ENCODE peak calls at places on chromosomes 5 and 9, in ten cellular contexts. V, R, G, K, Y, S, N, L, W and T are unnamed samples.

GRCh38 chr5:96093340-96093739 is 131.7 kb upstream of the ELL2 start:
- DNase-seq in V (no peak), R (no peak), G (no peak), K (no peak), Y (no peak), S (no peak), N (no peak), L (no peak), W (no peak), T (no peak)

GRCh38 chr9:137487454-137488329 is 28.6 kb upstream of the NSMF start:
- DNase-seq in V (no peak), R (no peak), G (no peak), K (peak), Y (no peak), S (no peak), N (no peak), L (peak), W (no peak), T (no peak)

GRCh38 chr5:111461261-111461671 is 51.1 kb downstream of the STARD4 start:
- DNase-seq in V (no peak), R (peak), G (no peak), K (no peak), Y (no peak), S (peak), N (peak), L (peak), W (peak), T (peak)

GRCh38 chr9:20353931-20354652 is 268.2 kb downstream of the MLLT3 start:
- DNase-seq in V (no peak), R (peak), G (peak), K (no peak), Y (no peak), S (no peak), N (no peak), L (peak), W (no peak), T (no peak)

GRCh38 chr5:137666109-137666850 is 69.6 kb downstream of the KLHL3 start:
- DNase-seq in V (no peak), R (peak), G (peak), K (no peak), Y (no peak), S (no peak), N (no peak), L (peak), W (no peak), T (no peak)

GRCh38 chr5:150431048-150431447 is 18.3 kb upstream of the CD74 start:
- DNase-seq in V (no peak), R (no peak), G (no peak), K (no peak), Y (no peak), S (no peak), N (no peak), L (no peak), W (no peak), T (no peak)

GRCh38 chr5:41794478-41794877 is 75.7 kb downstream of the OXCT1 start:
- DNase-seq in V (no peak), R (peak), G (no peak), K (no peak), Y (no peak), S (no peak), N (no peak), L (peak), W (peak), T (no peak)

GRCh38 chr5:113034182-113034773 is 57.7 kb downstream of the DCP2 start:
- DNase-seq in V (no peak), R (peak), G (no peak), K (no peak), Y (peak), S (no peak), N (no peak), L (peak), W (no peak), T (no peak)

GRCh38 chr5:51997908-51998307 is 614.7 kb downstream of the ISL1 start:
- DNase-seq in V (no peak), R (no peak), G (no peak), K (no peak), Y (no peak), S (no peak), N (no peak), L (no peak), W (no peak), T (no peak)

GRCh38 chr5:178284095-178284675 is 51.6 kb upstream of the PHYKPL start:
- DNase-seq in V (no peak), R (no peak), G (peak), K (no peak), Y (no peak), S (peak), N (no peak), L (peak), W (peak), T (no peak)

GRCh38 chr5:171264842-171265241 is 44.2 kb upstream of the TLX3 start:
- DNase-seq in V (no peak), R (no peak), G (no peak), K (no peak), Y (no peak), S (no peak), N (no peak), L (no peak), W (no peak), T (no peak)

GRCh38 chr9:130669965-130670364 is 5.6 kb downstream of the PRDM12 start:
- DNase-seq in V (no peak), R (no peak), G (no peak), K (no peak), Y (no peak), S (no peak), N (no peak), L (no peak), W (no peak), T (no peak)

GRCh38 chr5:160657622-160658458 is 194.2 kb downstream of the ATP10B start:
- DNase-seq in V (no peak), R (no peak), G (no peak), K (no peak), Y (no peak), S (no peak), N (no peak), L (no peak), W (no peak), T (no peak)

GRCh38 chr9:101119206-101119819 is 90.8 kb downstream of the PLPPR1 start:
- DNase-seq in V (peak), R (no peak), G (peak), K (peak), Y (peak), S (peak), N (peak), L (peak), W (peak), T (peak)

GRCh38 chr9:105050296-105050695 is 122.3 kb upstream of the ABCA1 start:
- DNase-seq in V (no peak), R (no peak), G (no peak), K (no peak), Y (no peak), S (no peak), N (no peak), L (no peak), W (no peak), T (no peak)
- TF ChIP-seq CTCF in V (no peak), R (no peak), G (no peak), K (no peak), Y (no peak), S (no peak), N (no peak), L (no peak), W (no peak), T (no peak)

GRCh38 chr5:133819977-133820471 is 148.4 kb downstream of the C5orf15 start:
- DNase-seq in V (no peak), R (no peak), G (no peak), K (no peak), Y (no peak), S (no peak), N (peak), L (no peak), W (no peak), T (no peak)
- TF ChIP-seq CTCF in V (no peak), R (no peak), G (no peak), K (no peak), Y (no peak), S (no peak), N (no peak), L (no peak), W (no peak), T (no peak)

GRCh38 chr5:90602681-90603080 is 44.1 kb downstream of the ADGRV1 start:
- DNase-seq in V (no peak), R (no peak), G (peak), K (no peak), Y (no peak), S (no peak), N (no peak), L (no peak), W (no peak), T (no peak)

GRCh38 chr5:90606539-90606938 is 47.9 kb downstream of the ADGRV1 start:
- DNase-seq in V (no peak), R (no peak), G (peak), K (no peak), Y (no peak), S (no peak), N (no peak), L (no peak), W (peak), T (no peak)
- TF ChIP-seq CTCF in V (no peak), R (peak), G (peak), K (no peak), Y (no peak), S (peak), N (no peak), L (peak), W (no peak), T (peak)

DNA sequence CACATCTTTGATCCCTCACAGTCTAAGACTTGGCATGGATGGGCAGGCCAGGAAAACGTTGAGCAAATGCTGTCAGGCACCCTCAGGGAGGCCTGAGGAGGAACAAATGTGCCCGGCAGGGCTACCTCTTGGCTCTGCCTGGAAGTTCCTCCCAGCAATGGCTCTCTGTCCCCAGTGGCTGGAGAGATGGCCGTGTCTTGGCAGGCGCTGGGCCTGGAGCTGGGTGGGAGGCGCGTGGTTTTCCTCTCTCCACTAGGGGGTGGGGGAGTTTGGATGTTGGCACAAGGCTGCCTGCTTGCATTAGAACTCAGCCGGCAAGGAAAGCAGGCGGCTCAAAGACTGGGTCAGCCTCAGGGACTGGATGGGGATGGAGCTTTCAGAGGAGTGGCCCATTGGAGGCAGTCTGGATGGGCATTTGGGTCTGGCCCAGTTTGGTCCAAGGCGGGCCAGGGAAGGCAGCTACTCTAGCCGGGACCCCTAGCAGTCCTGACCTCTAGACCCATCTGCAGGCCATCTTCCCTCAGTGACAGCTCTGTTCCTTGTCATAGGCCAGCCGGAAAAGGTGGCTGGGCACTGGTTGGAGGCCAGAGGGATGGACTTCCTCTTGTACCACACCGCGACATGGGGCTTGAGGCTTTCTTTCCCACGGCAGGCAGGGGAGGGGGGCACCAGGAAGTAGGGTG is 68.2 kb upstream of the STC2 start:
- DNase-seq in V (no peak), R (no peak), G (no peak), K (no peak), Y (no peak), S (peak), N (peak), L (peak), W (peak), T (peak)
- TF ChIP-seq CTCF in V (no peak), R (peak), G (no peak), K (no peak), Y (no peak), S (no peak), N (peak), L (peak), W (peak), T (peak)

GRCh38 chr5:141758316-141758965 is 76.4 kb upstream of the ARAP3 start:
- DNase-seq in V (no peak), R (no peak), G (no peak), K (no peak), Y (no peak), S (peak), N (peak), L (no peak), W (no peak), T (no peak)

GRCh38 chr5:141760193-141760592 is 78.2 kb upstream of the ARAP3 start:
- DNase-seq in V (no peak), R (no peak), G (no peak), K (no peak), Y (no peak), S (no peak), N (no peak), L (no peak), W (peak), T (no peak)

GRCh38 chr5:141753971-141754713 is 72.1 kb upstream of the ARAP3 start:
- DNase-seq in V (no peak), R (no peak), G (peak), K (no peak), Y (no peak), S (peak), N (peak), L (peak), W (peak), T (peak)

GRCh38 chr5:141756196-141756595 is 74.2 kb upstream of the ARAP3 start:
- DNase-seq in V (no peak), R (no peak), G (no peak), K (peak), Y (no peak), S (no peak), N (no peak), L (no peak), W (no peak), T (no peak)

DNA sequence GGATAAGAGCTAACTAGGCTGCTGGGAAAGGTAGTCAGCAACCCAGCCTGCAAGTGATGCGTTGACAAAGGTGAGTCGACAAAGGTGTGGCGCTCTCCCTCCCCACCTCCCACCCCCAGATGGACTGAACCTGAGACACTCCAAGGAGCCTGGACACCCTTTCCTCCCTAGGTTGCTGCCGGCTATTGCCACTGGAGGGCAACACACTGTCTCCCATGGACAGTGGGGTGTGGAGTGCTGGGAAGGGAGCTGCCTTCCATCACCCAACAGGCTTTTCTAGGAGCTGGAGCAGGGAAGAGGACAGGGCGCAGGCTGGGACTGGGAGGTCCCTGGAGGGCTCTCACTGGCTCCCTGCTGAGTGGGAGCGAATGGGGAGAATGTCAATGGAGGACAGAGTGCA is 75.4 kb upstream of the ARAP3 start:
- DNase-seq in V (no peak), R (peak), G (no peak), K (no peak), Y (no peak), S (peak), N (peak), L (peak), W (peak), T (peak)
- TF ChIP-seq CTCF in V (no peak), R (peak), G (no peak), K (peak), Y (no peak), S (peak), N (peak), L (peak), W (peak), T (no peak)